ENCODE peak calls at places on chromosome 12, in ten cellular contexts. One of them, this sample, is unnamed.

GRCh38 chr12:105977256-105978051 is 161.3 kb downstream of the NUAK1 start:
- DNase-seq in WERI-Rb-1: no peak
- DNase-seq in cardiac muscle cell: peak; percentile 68
- DNase-seq in transverse colon: no peak
- DNase-seq in suprapubic skin: no peak
- DNase-seq in CD8-positive, alpha-beta T cell: no peak
- DNase-seq in PC-3: no peak
- DNase-seq in body of pancreas: no peak
- DNase-seq in ascending aorta: no peak
- DNase-seq in upper lobe of right lung: no peak
- DNase-seq in this sample: no peak

GRCh38 chr12:111803038-111803626 is 36.4 kb downstream of the ALDH2 start:
- DNase-seq in WERI-Rb-1: no peak
- DNase-seq in cardiac muscle cell: no peak
- DNase-seq in transverse colon: no peak
- DNase-seq in suprapubic skin: no peak
- DNase-seq in CD8-positive, alpha-beta T cell: no peak
- DNase-seq in PC-3: no peak
- DNase-seq in body of pancreas: no peak
- DNase-seq in ascending aorta: no peak
- DNase-seq in upper lobe of right lung: no peak
- DNase-seq in this sample: no peak

GRCh38 chr12:94141004-94141764 is 7.2 kb upstream of the PLXNC1 start:
- DNase-seq in WERI-Rb-1: no peak
- DNase-seq in cardiac muscle cell: no peak
- DNase-seq in transverse colon: no peak
- DNase-seq in suprapubic skin: no peak
- DNase-seq in CD8-positive, alpha-beta T cell: no peak
- DNase-seq in PC-3: no peak
- DNase-seq in body of pancreas: no peak
- DNase-seq in ascending aorta: no peak
- DNase-seq in upper lobe of right lung: no peak
- DNase-seq in this sample: no peak

GRCh38 chr12:57793920-57794319 is 11.3 kb downstream of the TSFM start:
- DNase-seq in WERI-Rb-1: no peak
- DNase-seq in cardiac muscle cell: peak; percentile 79
- DNase-seq in transverse colon: no peak
- DNase-seq in suprapubic skin: no peak
- DNase-seq in CD8-positive, alpha-beta T cell: no peak
- DNase-seq in PC-3: peak; percentile 82
- DNase-seq in body of pancreas: no peak
- DNase-seq in ascending aorta: no peak
- DNase-seq in upper lobe of right lung: no peak
- DNase-seq in this sample: no peak

GRCh38 chr12:95836630-95837239 is 22.0 kb upstream of the SNRPF start:
- DNase-seq in WERI-Rb-1: no peak
- DNase-seq in cardiac muscle cell: peak; percentile 62
- DNase-seq in transverse colon: no peak
- DNase-seq in suprapubic skin: no peak
- DNase-seq in CD8-positive, alpha-beta T cell: no peak
- DNase-seq in PC-3: peak; percentile 72
- DNase-seq in body of pancreas: no peak
- DNase-seq in ascending aorta: no peak
- DNase-seq in upper lobe of right lung: no peak
- DNase-seq in this sample: no peak

GRCh38 chr12:15987696-15988095 is 76.6 kb downstream of the DERA start:
- DNase-seq in WERI-Rb-1: no peak
- DNase-seq in cardiac muscle cell: no peak
- DNase-seq in transverse colon: no peak
- DNase-seq in suprapubic skin: no peak
- DNase-seq in CD8-positive, alpha-beta T cell: no peak
- DNase-seq in PC-3: no peak
- DNase-seq in body of pancreas: peak; percentile 81
- DNase-seq in ascending aorta: no peak
- DNase-seq in upper lobe of right lung: no peak
- DNase-seq in this sample: no peak

GRCh38 chr12:26317942-26318565 is 122.7 kb downstream of the SSPN start:
- DNase-seq in WERI-Rb-1: no peak
- DNase-seq in cardiac muscle cell: peak; percentile 47
- DNase-seq in transverse colon: no peak
- DNase-seq in suprapubic skin: no peak
- DNase-seq in CD8-positive, alpha-beta T cell: no peak
- DNase-seq in PC-3: peak; percentile 95
- DNase-seq in body of pancreas: no peak
- DNase-seq in ascending aorta: no peak
- DNase-seq in upper lobe of right lung: no peak
- DNase-seq in this sample: no peak

GRCh38 chr12:62834406-62834805 is 100.5 kb downstream of the PPM1H start:
- DNase-seq in WERI-Rb-1: peak; percentile 11
- DNase-seq in cardiac muscle cell: no peak
- DNase-seq in transverse colon: peak; percentile 13
- DNase-seq in suprapubic skin: no peak
- DNase-seq in CD8-positive, alpha-beta T cell: no peak
- DNase-seq in PC-3: no peak
- DNase-seq in body of pancreas: no peak
- DNase-seq in ascending aorta: no peak
- DNase-seq in upper lobe of right lung: no peak
- DNase-seq in this sample: no peak

GRCh38 chr12:132163911-132164288 is 19.6 kb downstream of the NOC4L start:
- DNase-seq in WERI-Rb-1: peak; percentile 36
- DNase-seq in cardiac muscle cell: no peak
- DNase-seq in transverse colon: no peak
- DNase-seq in suprapubic skin: no peak
- DNase-seq in CD8-positive, alpha-beta T cell: no peak
- DNase-seq in PC-3: no peak
- DNase-seq in body of pancreas: no peak
- DNase-seq in ascending aorta: no peak
- DNase-seq in upper lobe of right lung: no peak
- DNase-seq in this sample: no peak
- TF ChIP-seq CTCF in WERI-Rb-1: peak; percentile 52
- TF ChIP-seq CTCF in cardiac muscle cell: peak; percentile 24
- TF ChIP-seq CTCF in transverse colon: no peak
- TF ChIP-seq CTCF in suprapubic skin: no peak
- TF ChIP-seq CTCF in CD8-positive, alpha-beta T cell: no peak
- TF ChIP-seq CTCF in PC-3: peak; percentile 33
- TF ChIP-seq CTCF in body of pancreas: no peak
- TF ChIP-seq CTCF in ascending aorta: no peak
- TF ChIP-seq CTCF in upper lobe of right lung: peak; percentile 10
- TF ChIP-seq CTCF in this sample: no peak

GRCh38 chr12:46659844-46660243 is 166.0 kb downstream of the SLC38A4 start:
- DNase-seq in WERI-Rb-1: no peak
- DNase-seq in cardiac muscle cell: peak; percentile 19
- DNase-seq in transverse colon: no peak
- DNase-seq in suprapubic skin: no peak
- DNase-seq in CD8-positive, alpha-beta T cell: no peak
- DNase-seq in PC-3: no peak
- DNase-seq in body of pancreas: no peak
- DNase-seq in ascending aorta: no peak
- DNase-seq in upper lobe of right lung: no peak
- DNase-seq in this sample: no peak

GRCh38 chr12:46659032-46659703 is 166.6 kb downstream of the SLC38A4 start:
- DNase-seq in WERI-Rb-1: no peak
- DNase-seq in cardiac muscle cell: peak; percentile 45
- DNase-seq in transverse colon: no peak
- DNase-seq in suprapubic skin: no peak
- DNase-seq in CD8-positive, alpha-beta T cell: no peak
- DNase-seq in PC-3: no peak
- DNase-seq in body of pancreas: no peak
- DNase-seq in ascending aorta: no peak
- DNase-seq in upper lobe of right lung: no peak
- DNase-seq in this sample: no peak

GRCh38 chr12:46660276-46660675 is 165.5 kb downstream of the SLC38A4 start:
- DNase-seq in WERI-Rb-1: no peak
- DNase-seq in cardiac muscle cell: peak; percentile 50
- DNase-seq in transverse colon: no peak
- DNase-seq in suprapubic skin: no peak
- DNase-seq in CD8-positive, alpha-beta T cell: no peak
- DNase-seq in PC-3: no peak
- DNase-seq in body of pancreas: no peak
- DNase-seq in ascending aorta: no peak
- DNase-seq in upper lobe of right lung: no peak
- DNase-seq in this sample: no peak

GRCh38 chr12:46661161-46661845 is 164.5 kb downstream of the SLC38A4 start:
- DNase-seq in WERI-Rb-1: peak; percentile 17
- DNase-seq in cardiac muscle cell: peak; percentile 94
- DNase-seq in transverse colon: no peak
- DNase-seq in suprapubic skin: no peak
- DNase-seq in CD8-positive, alpha-beta T cell: no peak
- DNase-seq in PC-3: peak; percentile 80
- DNase-seq in body of pancreas: peak; percentile 25
- DNase-seq in ascending aorta: no peak
- DNase-seq in upper lobe of right lung: no peak
- DNase-seq in this sample: no peak

DNA sequence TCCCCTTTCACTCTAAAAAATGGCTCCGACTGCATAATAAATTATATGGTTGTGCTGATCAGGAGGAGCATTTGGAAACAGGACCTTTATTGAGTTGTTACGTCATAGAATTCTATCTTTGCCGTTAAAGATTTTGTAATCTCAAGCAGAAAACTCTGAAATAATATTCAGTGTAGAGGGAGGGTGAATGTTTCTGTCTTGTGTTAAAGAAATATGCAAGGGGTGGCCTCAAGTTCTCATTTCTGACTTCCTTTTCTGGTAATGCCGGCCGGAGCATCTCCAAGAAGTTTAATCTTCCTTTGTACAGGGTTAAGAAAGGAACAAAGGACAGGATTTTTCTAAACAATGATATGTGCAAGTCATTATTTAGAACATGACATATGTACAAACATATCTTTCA is 165.1 kb downstream of the SLC38A4 start:
- DNase-seq in WERI-Rb-1: no peak
- DNase-seq in cardiac muscle cell: peak; percentile 68
- DNase-seq in transverse colon: no peak
- DNase-seq in suprapubic skin: no peak
- DNase-seq in CD8-positive, alpha-beta T cell: no peak
- DNase-seq in PC-3: no peak
- DNase-seq in body of pancreas: no peak
- DNase-seq in ascending aorta: no peak
- DNase-seq in upper lobe of right lung: no peak
- DNase-seq in this sample: no peak
- H3K27ac ChIP-seq in WERI-Rb-1: no peak overlapping the region
- H3K27ac ChIP-seq in cardiac muscle cell: peak overlapping the region; percentile 1
- H3K27ac ChIP-seq in transverse colon: peak overlapping the region; percentile 67
- H3K27ac ChIP-seq in suprapubic skin: peak overlapping the region; percentile 71
- H3K27ac ChIP-seq in CD8-positive, alpha-beta T cell: no peak overlapping the region
- H3K27ac ChIP-seq in PC-3: peak overlapping the region; percentile 56
- H3K27ac ChIP-seq in body of pancreas: peak overlapping the region; percentile 39
- H3K27ac ChIP-seq in ascending aorta: peak overlapping the region; percentile 80
- H3K27ac ChIP-seq in upper lobe of right lung: peak overlapping the region; percentile 24
- H3K27ac ChIP-seq in this sample: peak overlapping the region; percentile 62

GRCh38 chr12:52631676-52632459 is 13.5 kb upstream of the KRT73 start:
- DNase-seq in WERI-Rb-1: no peak
- DNase-seq in cardiac muscle cell: no peak
- DNase-seq in transverse colon: no peak
- DNase-seq in suprapubic skin: peak; percentile 34
- DNase-seq in CD8-positive, alpha-beta T cell: no peak
- DNase-seq in PC-3: no peak
- DNase-seq in body of pancreas: no peak
- DNase-seq in ascending aorta: peak; percentile 47
- DNase-seq in upper lobe of right lung: no peak
- DNase-seq in this sample: peak; percentile 47

GRCh38 chr12:52629251-52630103 is 11.1 kb upstream of the KRT73 start:
- DNase-seq in WERI-Rb-1: no peak
- DNase-seq in cardiac muscle cell: no peak
- DNase-seq in transverse colon: no peak
- DNase-seq in suprapubic skin: peak; percentile 60
- DNase-seq in CD8-positive, alpha-beta T cell: no peak
- DNase-seq in PC-3: no peak
- DNase-seq in body of pancreas: no peak
- DNase-seq in ascending aorta: peak; percentile 50
- DNase-seq in upper lobe of right lung: no peak
- DNase-seq in this sample: no peak

GRCh38 chr12:52630104-52630500 is 11.7 kb upstream of the KRT73 start:
- DNase-seq in WERI-Rb-1: no peak
- DNase-seq in cardiac muscle cell: no peak
- DNase-seq in transverse colon: no peak
- DNase-seq in suprapubic skin: no peak
- DNase-seq in CD8-positive, alpha-beta T cell: no peak
- DNase-seq in PC-3: no peak
- DNase-seq in body of pancreas: no peak
- DNase-seq in ascending aorta: peak; percentile 54
- DNase-seq in upper lobe of right lung: no peak
- DNase-seq in this sample: peak; percentile 40

GRCh38 chr12:52631264-52631663 is 12.9 kb upstream of the KRT73 start:
- DNase-seq in WERI-Rb-1: no peak
- DNase-seq in cardiac muscle cell: no peak
- DNase-seq in transverse colon: no peak
- DNase-seq in suprapubic skin: peak; percentile 65
- DNase-seq in CD8-positive, alpha-beta T cell: no peak
- DNase-seq in PC-3: no peak
- DNase-seq in body of pancreas: no peak
- DNase-seq in ascending aorta: peak; percentile 45
- DNase-seq in upper lobe of right lung: no peak
- DNase-seq in this sample: no peak

GRCh38 chr12:52630609-52631200 is 12.3 kb upstream of the KRT73 start:
- DNase-seq in WERI-Rb-1: no peak
- DNase-seq in cardiac muscle cell: no peak
- DNase-seq in transverse colon: no peak
- DNase-seq in suprapubic skin: no peak
- DNase-seq in CD8-positive, alpha-beta T cell: no peak
- DNase-seq in PC-3: no peak
- DNase-seq in body of pancreas: no peak
- DNase-seq in ascending aorta: peak; percentile 9
- DNase-seq in upper lobe of right lung: no peak
- DNase-seq in this sample: peak; percentile 1
- H3K27me3 ChIP-seq in WERI-Rb-1: peaks cover 78% of the 10 kb centered on the region
- H3K27me3 ChIP-seq in cardiac muscle cell: peaks cover 17% of the 10 kb centered on the region
- H3K27me3 ChIP-seq in transverse colon: no peaks in the 10 kb centered on the region
- H3K27me3 ChIP-seq in suprapubic skin: no peaks in the 10 kb centered on the region
- H3K27me3 ChIP-seq in CD8-positive, alpha-beta T cell: no peaks in the 10 kb centered on the region
- H3K27me3 ChIP-seq in PC-3: peaks cover 12% of the 10 kb centered on the region
- H3K27me3 ChIP-seq in body of pancreas: no peaks in the 10 kb centered on the region
- H3K27me3 ChIP-seq in ascending aorta: no peaks in the 10 kb centered on the region
- H3K27me3 ChIP-seq in upper lobe of right lung: peaks cover 6% of the 10 kb centered on the region
- H3K27me3 ChIP-seq in this sample: peaks cover 14% of the 10 kb centered on the region

GRCh38 chr12:81450920-81451739 is 308.0 kb downstream of the PPFIA2 start:
- DNase-seq in WERI-Rb-1: peak; percentile 70
- DNase-seq in cardiac muscle cell: peak; percentile 81
- DNase-seq in transverse colon: no peak
- DNase-seq in suprapubic skin: no peak
- DNase-seq in CD8-positive, alpha-beta T cell: no peak
- DNase-seq in PC-3: peak; percentile 72
- DNase-seq in body of pancreas: peak; percentile 35
- DNase-seq in ascending aorta: no peak
- DNase-seq in upper lobe of right lung: no peak
- DNase-seq in this sample: no peak
- TF ChIP-seq CTCF in WERI-Rb-1: peak; percentile 55
- TF ChIP-seq CTCF in cardiac muscle cell: peak; percentile 65
- TF ChIP-seq CTCF in transverse colon: peak; percentile 40
- TF ChIP-seq CTCF in suprapubic skin: no peak
- TF ChIP-seq CTCF in CD8-positive, alpha-beta T cell: no peak
- TF ChIP-seq CTCF in PC-3: peak; percentile 73
- TF ChIP-seq CTCF in body of pancreas: peak; percentile 45
- TF ChIP-seq CTCF in ascending aorta: no peak
- TF ChIP-seq CTCF in upper lobe of right lung: peak; percentile 59
- TF ChIP-seq CTCF in this sample: peak; percentile 51

DNA sequence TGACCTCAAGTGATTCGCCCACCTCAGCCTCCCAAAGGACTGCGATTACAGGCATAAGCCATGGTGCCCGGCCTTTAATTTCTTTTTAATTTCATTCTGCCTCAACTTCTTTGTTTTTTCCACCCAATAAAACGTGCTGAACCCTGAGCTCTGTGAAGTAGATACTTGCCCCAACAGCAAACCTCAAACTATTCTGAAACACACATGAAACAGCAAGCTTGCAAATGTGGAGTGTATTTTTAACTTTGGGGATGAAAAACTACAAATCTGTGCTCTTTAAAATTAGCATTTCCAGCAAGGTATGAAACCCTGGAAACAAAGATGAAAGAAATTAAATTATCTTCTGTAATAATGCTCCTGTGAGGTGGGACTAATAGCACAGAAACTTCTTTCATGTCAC is 246.6 kb downstream of the ANO6 start:
- DNase-seq in WERI-Rb-1: no peak
- DNase-seq in cardiac muscle cell: no peak
- DNase-seq in transverse colon: no peak
- DNase-seq in suprapubic skin: no peak
- DNase-seq in CD8-positive, alpha-beta T cell: no peak
- DNase-seq in PC-3: no peak
- DNase-seq in body of pancreas: no peak
- DNase-seq in ascending aorta: no peak
- DNase-seq in upper lobe of right lung: no peak
- DNase-seq in this sample: no peak
- H3K27ac ChIP-seq in WERI-Rb-1: no peak overlapping the region
- H3K27ac ChIP-seq in cardiac muscle cell: no peak overlapping the region
- H3K27ac ChIP-seq in transverse colon: no peak overlapping the region
- H3K27ac ChIP-seq in suprapubic skin: no peak overlapping the region
- H3K27ac ChIP-seq in CD8-positive, alpha-beta T cell: no peak overlapping the region
- H3K27ac ChIP-seq in PC-3: no peak overlapping the region
- H3K27ac ChIP-seq in body of pancreas: no peak overlapping the region
- H3K27ac ChIP-seq in ascending aorta: no peak overlapping the region
- H3K27ac ChIP-seq in upper lobe of right lung: no peak overlapping the region
- H3K27ac ChIP-seq in this sample: no peak overlapping the region

This sample was measured in tibial artery.